ENCODE peak calls at places on chromosomes 1 and 21, in seven cellular contexts. R is IMR-90, U is stomach, D is uterus, J is heart left ventricle, H is upper lobe of left lung, V is ovary. L is an unnamed sample.

GRCh38 chr1:174692313-174692712 is 244.5 kb downstream of the GPR52 start:
- DNase-seq in U (no peak), R (peak; percentile 68), V (no peak), J (no peak), D (no peak), H (no peak), L (no peak)

GRCh38 chr1:218521414-218522169 is 176.5 kb downstream of the TGFB2 start:
- DNase-seq in D (peak; percentile 30), J (peak; percentile 28), R (peak; percentile 21), H (peak; percentile 51), V (no peak), U (peak; percentile 63), L (no peak)

GRCh38 chr1:201176931-201177330 is 13.7 kb upstream of the IGFN1 start:
- DNase-seq in U (peak; percentile 34), D (no peak), R (peak; percentile 56), J (no peak), H (no peak), V (no peak), L (no peak)

GRCh38 chr1:149845416-149845815 is 54.0 kb upstream of the BOLA1 start:
- DNase-seq in R (no peak), J (no peak), V (no peak), H (no peak), D (no peak), U (no peak), L (no peak)

GRCh38 chr1:162230096-162230495 is 146.6 kb downstream of the SPATA46 start:
- DNase-seq in U (peak; percentile 62), H (no peak), V (no peak), J (peak; percentile 45), D (no peak), R (no peak), L (peak; percentile 66)

GRCh38 chr1:156060937-156061636 is at the start of gene RAB25:
- DNase-seq in R (no peak), V (no peak), U (peak; percentile 88), H (no peak), D (no peak), J (peak; percentile 13), L (no peak)

GRCh38 chr1:150981177-150981804 is 801 bp upstream of the ANXA9 start:
- DNase-seq in V (no peak), R (no peak), U (peak; percentile 59), D (peak; percentile 31), J (no peak), H (peak; percentile 52), L (peak; percentile 76)

GRCh38 chr1:156337052-156337887 is 822 bp downstream of the CCT3 start:
- DNase-seq in D (no peak), V (peak; percentile 31), H (no peak), J (no peak), U (no peak), R (peak; percentile 4), L (no peak)

GRCh38 chr21:44301093-44301492 is 1.2 kb downstream of the PFKL start:
- DNase-seq in R (no peak), U (no peak), D (no peak), H (peak; percentile 59), J (no peak), V (no peak), L (no peak)

GRCh38 chr21:44299085-44299457 is 782 bp upstream of the PFKL start:
- DNase-seq in J (no peak), R (peak; percentile 4), D (no peak), U (no peak), V (no peak), H (peak; percentile 1), L (no peak)

GRCh38 chr21:44299458-44300261 is at the start of gene PFKL:
- DNase-seq in J (peak; percentile 72), D (peak; percentile 70), U (peak; percentile 80), H (peak; percentile 96), V (peak; percentile 73), R (peak; percentile 20), L (peak; percentile 83)

GRCh38 chr21:44301961-44302406 is 2.1 kb downstream of the PFKL start:
- DNase-seq in D (no peak), V (no peak), R (no peak), H (peak; percentile 58), J (no peak), U (peak; percentile 59), L (no peak)

DNA sequence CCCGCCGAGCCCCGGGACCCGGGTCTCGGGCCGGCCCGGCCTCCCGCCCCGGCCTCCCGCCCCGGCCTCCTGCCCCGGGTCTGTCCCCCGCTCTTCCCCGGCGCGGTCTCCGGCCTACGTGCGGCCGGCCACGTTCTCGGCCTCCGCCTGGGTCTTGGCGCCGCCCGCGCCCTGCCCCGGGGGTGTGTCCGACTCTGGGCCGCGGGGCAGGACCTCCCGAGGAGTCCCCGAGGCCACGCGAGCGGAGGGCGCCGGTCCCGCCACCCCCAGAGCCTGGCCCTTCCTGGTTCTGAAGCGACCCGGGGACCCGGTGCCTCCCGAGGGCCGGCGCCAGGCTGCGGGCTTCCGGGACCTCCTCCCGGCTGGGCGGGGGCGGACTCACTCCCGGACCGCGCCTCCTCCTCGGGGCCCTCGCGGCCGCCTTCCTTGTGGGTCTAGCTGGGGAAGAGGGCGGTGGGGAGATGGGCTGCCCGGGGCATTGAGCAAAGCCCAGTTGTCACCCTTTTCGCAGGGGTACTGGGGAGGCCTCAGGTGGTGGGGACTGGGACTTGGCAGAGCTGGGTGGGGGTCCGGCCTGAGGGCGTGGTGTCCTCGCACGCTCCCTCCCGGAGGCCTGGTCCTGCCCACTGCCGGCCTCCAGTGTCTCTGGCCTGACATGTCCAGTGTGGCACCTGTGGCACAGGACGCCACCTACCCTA is 558 bp downstream of the PFKL start:
- DNase-seq in D (peak; percentile 70), R (peak; percentile 19), H (peak; percentile 95), U (peak; percentile 87), J (peak; percentile 80), V (peak; percentile 72), L (peak; percentile 85)
- TF ChIP-seq POLR2A in D (peak; percentile 30), R (peak; percentile 65), H (peak; percentile 78), U (no peak), J (peak; percentile 36), V (no peak), L (peak; percentile 65)

DNA sequence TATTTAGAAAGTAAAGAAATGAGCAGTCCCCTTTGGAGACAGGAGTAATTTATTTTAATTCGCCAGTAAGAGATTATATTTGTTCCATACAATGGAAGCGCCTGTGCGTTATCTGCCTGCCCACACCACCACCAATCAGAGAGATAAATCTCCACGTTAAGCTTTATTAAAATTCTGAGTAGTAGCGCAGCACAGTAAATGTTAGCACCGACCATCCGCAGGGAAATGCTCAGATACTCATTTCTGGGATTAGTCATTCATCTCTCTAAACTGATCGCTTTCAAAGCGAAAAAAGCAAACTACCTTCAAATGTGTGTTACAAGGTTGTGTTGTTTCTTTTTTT is 1.2 kb downstream of the ETS2 start:
- DNase-seq in U (no peak), H (no peak), R (peak; percentile 49), D (no peak), J (no peak), V (no peak), L (no peak)
- H3K4me3 ChIP-seq in U (peak overlapping the region; percentile 82), H (peak overlapping the region; percentile 90), R (peak overlapping the region; percentile 95), D (peak overlapping the region; percentile 68), J (peak overlapping the region; percentile 96), V (peak overlapping the region; percentile 97), L (peak overlapping the region; percentile 70)

GRCh38 chr1:219657186-219657585 is 44.3 kb upstream of the ZC3H11B start:
- DNase-seq in U (no peak), H (no peak), V (no peak), J (no peak), D (no peak), R (no peak), L (no peak)

GRCh38 chr1:219659682-219660081 is 46.8 kb upstream of the ZC3H11B start:
- DNase-seq in H (no peak), V (no peak), J (no peak), R (peak; percentile 80), D (no peak), U (no peak), L (no peak)

GRCh38 chr1:219660666-219661463 is 48.0 kb upstream of the ZC3H11B start:
- DNase-seq in U (peak; percentile 74), H (no peak), V (peak; percentile 82), R (peak; percentile 88), D (peak; percentile 83), J (peak; percentile 89), L (peak; percentile 86)

GRCh38 chr1:219661464-219662092 is 48.7 kb upstream of the ZC3H11B start:
- DNase-seq in J (no peak), R (no peak), D (no peak), H (no peak), V (no peak), U (no peak), L (no peak)

GRCh38 chr1:219659005-219659632 is 46.2 kb upstream of the ZC3H11B start:
- DNase-seq in H (no peak), U (no peak), V (no peak), D (no peak), J (peak; percentile 37), R (no peak), L (no peak)
- H3K4me1 ChIP-seq in H (peaks cover 4% of the 10 kb centered on the region), U (peaks cover 7% of the 10 kb centered on the region), V (no peaks in the 10 kb centered on the region), D (no peaks in the 10 kb centered on the region), J (no peaks in the 10 kb centered on the region), R (peaks cover 6% of the 10 kb centered on the region), L (no peaks in the 10 kb centered on the region)

GRCh38 chr1:95276429-95276828 is 42.4 kb downstream of the RWDD3 start:
- DNase-seq in R (no peak), J (no peak), H (no peak), U (no peak), D (no peak), V (no peak), L (no peak)

GRCh38 chr1:95282496-95282850 is 48.5 kb downstream of the RWDD3 start:
- DNase-seq in H (no peak), V (no peak), J (no peak), D (no peak), U (no peak), R (no peak), L (no peak)

GRCh38 chr1:95281781-95282495 is 47.9 kb downstream of the RWDD3 start:
- DNase-seq in R (no peak), V (no peak), J (no peak), H (no peak), U (no peak), D (no peak), L (no peak)

GRCh38 chr1:95278173-95278988 is 44.4 kb downstream of the RWDD3 start:
- DNase-seq in R (no peak), H (no peak), D (no peak), U (no peak), V (no peak), J (no peak), L (no peak)
- TF ChIP-seq POLR2A in R (no peak), H (no peak), D (no peak), U (no peak), V (no peak), J (no peak), L (no peak)

DNA sequence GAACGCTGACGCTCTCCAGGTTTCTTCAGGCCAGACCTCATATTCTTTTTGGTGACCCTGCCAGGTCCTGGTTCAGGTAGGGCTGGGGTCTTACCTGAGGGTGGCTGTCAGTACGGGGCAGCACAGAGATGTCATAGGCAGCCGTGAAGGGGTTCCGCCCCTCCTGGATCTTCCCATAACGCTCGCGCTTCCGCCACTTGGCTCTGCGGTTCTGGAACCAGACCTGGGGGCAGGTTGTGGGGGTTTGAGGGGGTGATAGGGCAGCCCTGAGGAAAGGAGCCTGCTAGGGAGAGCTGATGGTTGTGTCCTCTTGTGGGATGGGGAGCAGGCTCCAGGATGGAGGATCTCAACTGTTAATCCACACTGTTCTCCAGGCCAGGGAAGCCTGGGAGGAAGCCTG is 9.1 kb downstream of the ALX3 start:
- DNase-seq in V (no peak), D (no peak), U (no peak), H (no peak), R (no peak), J (no peak), L (no peak)
- H3K4me3 ChIP-seq in V (no peak overlapping the region), D (no peak overlapping the region), U (no peak overlapping the region), H (no peak overlapping the region), R (no peak overlapping the region), J (no peak overlapping the region), L (no peak overlapping the region)

GRCh38 chr1:204416589-204417230 is 5.1 kb upstream of the PPP1R15B start:
- DNase-seq in H (no peak), D (no peak), R (no peak), V (no peak), U (no peak), J (no peak), L (no peak)
- H3K4me1 ChIP-seq in H (peaks cover 25% of the 10 kb centered on the region), D (no peaks in the 10 kb centered on the region), R (peaks cover 18% of the 10 kb centered on the region), V (peaks cover 4% of the 10 kb centered on the region), U (peaks cover 32% of the 10 kb centered on the region), J (no peaks in the 10 kb centered on the region), L (no peaks in the 10 kb centered on the region)

L was measured in right lobe of liver.